ENCODE peak calls at places on chromosomes 3 and 15, in seven cellular contexts. Q is IMR-90, I is adrenal gland, X is esophagus squamous epithelium, G is BJ, U is bronchial epithelial cell, W is brain microvascular endothelial cell. N is an unnamed sample. For H3K36me3, the result is how much of the 10 kb centered on the place peaks cover.

GRCh38 chr3:106212658-106213222 is 343.9 kb upstream of the CBLB start:
- DNase-seq in X (no peak), U (no peak), W (no peak), Q (peak), G (peak), I (no peak), N (no peak)

GRCh38 chr15:50227076-50227475 is 38.5 kb downstream of the HDC start:
- DNase-seq in G (peak), U (no peak), I (no peak), X (no peak), Q (peak), W (peak), N (no peak)

GRCh38 chr15:63600001-63600645 is 2.9 kb downstream of the FBXL22 start:
- DNase-seq in I (peak), X (no peak), G (no peak), Q (no peak), W (no peak), U (no peak), N (no peak)

GRCh38 chr3:197135212-197135611 is 105.6 kb upstream of the MELTF start:
- DNase-seq in I (no peak), X (no peak), G (no peak), U (peak), W (no peak), Q (no peak), N (no peak)

GRCh38 chr15:35210370-35210769 is 125.3 kb upstream of the NANOGP8 start:
- DNase-seq in Q (no peak), G (no peak), X (no peak), I (no peak), U (no peak), W (no peak), N (no peak)

GRCh38 chr15:84946772-84947489 is 34.7 kb upstream of the PDE8A start:
- DNase-seq in W (no peak), X (no peak), I (peak), U (no peak), Q (no peak), G (no peak), N (no peak)

GRCh38 chr3:151394611-151395010 is 10.1 kb upstream of the P2RY12 start:
- DNase-seq in G (no peak), W (no peak), U (peak), Q (no peak), X (no peak), I (no peak), N (no peak)

GRCh38 chr15:100667405-100668320 is 65.3 kb downstream of the ASB7 start:
- DNase-seq in G (peak), U (peak), I (no peak), X (no peak), Q (peak), W (no peak), N (no peak)

GRCh38 chr3:184298759-184299487 is at the start of gene PSMD2:
- DNase-seq in G (peak), U (peak), W (peak), Q (peak), X (peak), I (peak), N (peak)

GRCh38 chr3:140974900-140975299 is 33.3 kb downstream of the SLC25A36 start:
- DNase-seq in W (no peak), Q (no peak), G (no peak), X (no peak), I (no peak), U (no peak), N (no peak)

GRCh38 chr3:31250116-31250813 is 282.5 kb upstream of the STT3B start:
- DNase-seq in I (no peak), G (no peak), U (peak), X (no peak), W (no peak), Q (peak), N (peak)

GRCh38 chr15:94186770-94187331 is 44.5 kb upstream of the MCTP2 start:
- DNase-seq in X (no peak), U (no peak), Q (no peak), G (no peak), W (no peak), I (no peak), N (no peak)

GRCh38 chr15:63372018-63372705 is 9.5 kb downstream of the CA12 start:
- DNase-seq in X (no peak), I (no peak), Q (peak), W (peak), U (peak), G (peak), N (peak)

GRCh38 chr3:185534511-185534910 is 17.9 kb downstream of the LIPH start:
- DNase-seq in Q (peak), U (peak), I (no peak), W (no peak), X (no peak), G (no peak), N (no peak)

GRCh38 chr3:145015243-145015642 is 1043.6 kb downstream of the DIPK2A start:
- DNase-seq in W (peak), I (no peak), X (no peak), U (peak), G (peak), Q (peak), N (no peak)

GRCh38 chr15:40266828-40267304 is 16.0 kb downstream of the ANKRD63 start:
- DNase-seq in X (no peak), G (peak), U (peak), Q (peak), W (peak), I (peak), N (peak)

GRCh38 chr3:51886447-51886846 is 11.0 kb upstream of the IQCF5 start:
- DNase-seq in I (no peak), W (no peak), Q (no peak), G (no peak), U (no peak), X (no peak), N (no peak)

GRCh38 chr15:94417464-94418293 is 186.3 kb downstream of the MCTP2 start:
- DNase-seq in Q (no peak), W (no peak), G (no peak), X (no peak), U (no peak), I (no peak), N (no peak)

GRCh38 chr3:179005213-179005612 is 66.4 kb downstream of the ZMAT3 start:
- DNase-seq in Q (no peak), G (no peak), I (no peak), U (no peak), X (no peak), W (no peak), N (no peak)

GRCh38 chr3:13132281-13132680 is 59.1 kb upstream of the IQSEC1 start:
- DNase-seq in Q (no peak), I (no peak), X (no peak), G (no peak), W (no peak), U (no peak), N (no peak)

GRCh38 chr15:49627407-49627877 is 6.6 kb downstream of the DTWD1 start:
- DNase-seq in I (no peak), W (peak), U (peak), Q (peak), G (peak), X (no peak), N (peak)

GRCh38 chr3:45180051-45180450 is 33.9 kb upstream of the CDCP1 start:
- DNase-seq in Q (peak), G (no peak), X (no peak), W (peak), I (no peak), U (peak), N (peak)

GRCh38 chr3:171695476-171695875 is 114.8 kb downstream of the PLD1 start:
- DNase-seq in X (no peak), I (no peak), G (no peak), Q (no peak), W (no peak), U (no peak), N (no peak)

GRCh38 chr15:69593981-69594966 is 141.7 kb downstream of the RPLP1 start:
- DNase-seq in Q (peak), U (peak), G (no peak), I (peak), W (peak), X (no peak), N (peak)

GRCh38 chr3:109413049-109413448 is 75.7 kb upstream of the DPPA4 start:
- DNase-seq in Q (no peak), X (no peak), U (no peak), G (no peak), W (no peak), I (no peak), N (no peak)

GRCh38 chr15:62950455-62950854 is 92.1 kb upstream of the TPM1 start:
- DNase-seq in Q (no peak), W (no peak), U (no peak), I (no peak), G (no peak), X (no peak), N (no peak)

GRCh38 chr3:37453393-37454391 is 279.3 kb upstream of the LRRFIP2 start:
- DNase-seq in I (peak), G (no peak), X (no peak), Q (no peak), W (no peak), U (no peak), N (no peak)

GRCh38 chr3:100782906-100783305 is 73.6 kb downstream of the TFG start:
- DNase-seq in G (peak), X (no peak), U (no peak), W (no peak), Q (peak), I (no peak), N (no peak)

GRCh38 chr3:51959651-51960050 is 4.5 kb downstream of the GPR62 start:
- DNase-seq in U (no peak), Q (no peak), I (no peak), W (no peak), X (no peak), G (no peak), N (no peak)

GRCh38 chr3:128621931-128622330 is 28.7 kb downstream of the RPN1 start:
- DNase-seq in G (no peak), W (no peak), Q (no peak), I (no peak), X (no peak), U (no peak), N (no peak)
- H3K36me3 ChIP-seq in G (under half), W (half or more), Q (half or more), I (half or more), X (under half), U (under half), N (under half)

GRCh38 chr15:90211440-90212168 is 10.5 kb downstream of the SEMA4B start:
- DNase-seq in W (peak), Q (peak), U (peak), I (no peak), X (no peak), G (no peak), N (peak)

GRCh38 chr15:90213818-90214204 is 12.7 kb downstream of the SEMA4B start:
- DNase-seq in Q (no peak), U (no peak), X (no peak), I (no peak), W (no peak), G (no peak), N (no peak)

GRCh38 chr15:90213123-90213817 is 12.1 kb downstream of the SEMA4B start:
- DNase-seq in Q (no peak), U (peak), W (no peak), X (no peak), I (no peak), G (no peak), N (no peak)

GRCh38 chr15:90211009-90211408 is 9.9 kb downstream of the SEMA4B start:
- DNase-seq in W (no peak), G (no peak), I (no peak), X (no peak), U (no peak), Q (no peak), N (no peak)

DNA sequence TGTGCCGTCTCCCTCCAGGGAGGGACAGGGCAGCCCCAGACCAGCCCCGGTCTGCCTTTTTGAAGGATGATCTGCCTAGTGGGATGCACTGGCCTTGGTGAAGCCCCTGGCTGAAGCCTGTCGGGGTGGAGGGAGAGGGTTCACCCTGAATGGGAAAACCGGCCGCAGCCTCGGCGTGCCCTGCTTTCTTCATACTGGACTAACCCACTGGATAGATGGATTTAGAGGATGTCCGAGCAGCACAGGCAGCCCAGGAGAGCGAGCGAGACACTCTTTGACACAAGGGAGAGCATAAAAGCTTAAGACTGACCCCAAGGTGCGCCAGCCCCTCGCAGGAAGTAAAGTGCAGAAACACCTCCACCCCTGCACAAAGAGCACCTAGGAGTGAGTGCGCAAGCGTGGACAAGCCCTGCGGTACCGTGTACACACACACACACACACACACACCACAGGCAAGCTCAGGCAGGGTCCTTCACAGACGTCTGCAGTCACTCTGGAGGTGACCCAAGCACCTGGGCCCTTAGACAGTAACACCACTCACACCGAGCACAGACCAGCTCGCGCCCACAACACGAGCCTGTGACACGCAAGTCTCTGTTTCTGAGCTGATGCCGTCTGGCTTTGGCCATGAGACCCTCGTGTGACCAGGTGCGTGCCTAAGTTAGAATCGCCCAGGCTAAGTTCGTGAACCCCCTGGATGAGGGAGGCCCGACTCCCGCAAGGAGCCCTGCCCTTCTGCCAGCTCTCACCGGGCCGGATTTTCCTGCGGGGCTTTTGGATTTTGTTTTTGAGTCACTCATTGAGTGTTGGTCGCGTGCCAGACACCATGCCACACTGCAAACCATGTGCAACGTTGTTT is 11.3 kb downstream of the SEMA4B start:
- DNase-seq in U (peak), X (no peak), G (no peak), W (no peak), I (peak), Q (no peak), N (no peak)
- H3K36me3 ChIP-seq in U (under half), X (under half), G (under half), W (under half), I (under half), Q (under half), N (under half)

GRCh38 chr3:187725218-187725617 is 20.1 kb downstream of the BCL6 start:
- DNase-seq in G (no peak), W (no peak), Q (no peak), U (no peak), I (no peak), X (no peak), N (no peak)

GRCh38 chr3:187728930-187729583 is 16.2 kb downstream of the BCL6 start:
- DNase-seq in Q (no peak), I (no peak), G (no peak), X (no peak), U (no peak), W (no peak), N (no peak)

GRCh38 chr3:187728248-187728647 is 17.0 kb downstream of the BCL6 start:
- DNase-seq in X (no peak), U (no peak), W (no peak), I (no peak), Q (no peak), G (no peak), N (no peak)

GRCh38 chr3:187725653-187726370 is 19.5 kb downstream of the BCL6 start:
- DNase-seq in I (no peak), X (no peak), G (no peak), Q (no peak), W (no peak), U (no peak), N (no peak)

GRCh38 chr3:187726564-187726963 is 18.7 kb downstream of the BCL6 start:
- DNase-seq in X (no peak), G (no peak), W (no peak), I (no peak), Q (no peak), U (no peak), N (no peak)
- H3K36me3 ChIP-seq in X (half or more), G (half or more), W (half or more), I (half or more), Q (half or more), U (half or more), N (under half)

GRCh38 chr3:15029625-15030024 is 35.5 kb downstream of the MRPS25 start:
- DNase-seq in I (no peak), X (no peak), Q (no peak), W (no peak), U (no peak), G (no peak), N (no peak)
- H3K36me3 ChIP-seq in I (half or more), X (under half), Q (half or more), W (half or more), U (under half), G (under half), N (under half)

DNA sequence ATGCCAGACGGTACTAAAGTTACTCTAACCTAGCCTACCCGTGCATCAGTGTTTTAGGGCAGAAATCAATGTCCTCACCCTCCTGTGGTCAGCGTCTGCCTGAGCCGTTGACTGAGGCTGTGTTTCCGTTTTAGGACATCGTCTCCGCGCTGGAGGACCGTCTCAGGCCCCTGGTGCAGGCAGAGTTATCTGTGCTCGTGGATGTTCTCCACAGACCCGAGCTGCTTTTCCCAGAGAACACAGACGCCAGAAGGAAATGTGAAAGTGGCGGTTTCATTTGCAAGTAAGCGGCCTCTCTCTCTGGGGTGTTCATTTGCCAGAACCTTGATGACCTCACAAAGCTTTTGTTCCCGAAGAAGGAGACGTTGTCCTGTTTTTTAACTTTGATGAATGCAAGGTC is 217.0 kb downstream of the ITPR1 start:
- DNase-seq in W (no peak), U (no peak), Q (no peak), I (no peak), G (no peak), X (no peak), N (no peak)
- H3K36me3 ChIP-seq in W (under half), U (under half), Q (under half), I (under half), G (under half), X (under half), N (under half)

GRCh38 chr3:47867451-47868017 is 64.6 kb downstream of the DHX30 start:
- DNase-seq in Q (no peak), W (no peak), U (no peak), X (no peak), I (no peak), G (no peak), N (no peak)
- H3K36me3 ChIP-seq in Q (half or more), W (half or more), U (half or more), X (half or more), I (half or more), G (half or more), N (under half)

GRCh38 chr3:130677310-130677709 is 69.3 kb downstream of the PIK3R4 start:
- DNase-seq in W (no peak), X (no peak), I (no peak), U (no peak), G (no peak), Q (no peak), N (no peak)
- H3K36me3 ChIP-seq in W (under half), X (under half), I (under half), U (under half), G (under half), Q (under half), N (under half)

GRCh38 chr3:126451511-126451910 is 24.2 kb downstream of the ZXDC start:
- DNase-seq in I (peak), G (no peak), Q (no peak), U (no peak), X (no peak), W (no peak), N (no peak)

GRCh38 chr3:126448893-126449180 is 26.9 kb downstream of the ZXDC start:
- DNase-seq in I (no peak), X (no peak), W (no peak), Q (no peak), U (no peak), G (no peak), N (no peak)

GRCh38 chr3:126449621-126450051 is 26.1 kb downstream of the ZXDC start:
- DNase-seq in X (no peak), U (no peak), G (no peak), I (no peak), Q (no peak), W (no peak), N (no peak)

GRCh38 chr3:126450744-126451143 is 24.9 kb downstream of the ZXDC start:
- DNase-seq in Q (no peak), U (no peak), W (no peak), G (no peak), X (no peak), I (no peak), N (no peak)

GRCh38 chr3:126450219-126450618 is 25.5 kb downstream of the ZXDC start:
- DNase-seq in W (no peak), U (no peak), I (no peak), G (no peak), X (no peak), Q (no peak), N (no peak)
- H3K36me3 ChIP-seq in W (under half), U (under half), I (under half), G (under half), X (under half), Q (under half), N (under half)

GRCh38 chr3:131491775-131492174 is 11.0 kb downstream of the MRPL3 start:
- DNase-seq in X (no peak), W (no peak), Q (peak), U (no peak), I (no peak), G (no peak), N (no peak)

GRCh38 chr3:131485116-131485515 is 17.7 kb downstream of the MRPL3 start:
- DNase-seq in I (no peak), Q (no peak), X (no peak), G (no peak), W (no peak), U (no peak), N (no peak)

GRCh38 chr3:131494706-131495105 is 8.1 kb downstream of the MRPL3 start:
- DNase-seq in W (no peak), G (no peak), X (no peak), Q (no peak), U (no peak), I (no peak), N (peak)

DNA sequence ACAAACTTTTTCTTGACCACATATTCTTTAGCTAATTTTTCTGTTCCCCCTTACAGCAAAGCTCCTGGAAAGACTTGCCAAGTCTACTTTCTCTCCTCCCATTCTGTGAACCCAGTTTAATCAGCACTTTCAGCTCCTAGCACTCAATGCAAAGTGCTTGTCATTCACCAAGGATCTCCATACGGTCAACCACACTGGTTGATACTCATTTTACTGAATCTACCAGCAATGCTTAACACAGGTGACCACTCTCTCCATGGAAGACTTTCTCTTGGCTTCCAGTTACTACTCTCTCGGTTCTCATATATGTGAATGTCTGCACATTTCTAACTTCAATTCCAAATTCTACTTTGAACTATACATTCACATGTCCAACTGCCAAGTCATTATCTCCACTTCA is 11.7 kb downstream of the MRPL3 start:
- DNase-seq in Q (no peak), U (no peak), I (no peak), X (no peak), G (no peak), W (no peak), N (no peak)
- H3K36me3 ChIP-seq in Q (under half), U (under half), I (under half), X (under half), G (under half), W (under half), N (under half)

GRCh38 chr15:92960996-92961681 is 61.0 kb downstream of the CHD2 start:
- DNase-seq in I (no peak), U (no peak), Q (peak), G (no peak), X (no peak), W (no peak), N (no peak)
- H3K36me3 ChIP-seq in I (half or more), U (under half), Q (under half), G (under half), X (under half), W (half or more), N (under half)

N was measured in kidney epithelial cell.